ENCODE peak calls at places on chromosome 1, in ten cellular contexts. M, N, L, J, A, S, R, T, I and E are unnamed samples.

GRCh38 chr1:64495878-64496277 is 25.9 kb downstream of the CACHD1 start:
- DNase-seq in M (no peak), N (no peak), L (no peak), J (no peak), A (no peak), S (no peak), R (no peak), T (no peak), I (no peak), E (no peak)

GRCh38 chr1:65066766-65067490 is 81.1 kb upstream of the AK4 start:
- DNase-seq in M (peak), N (peak), L (peak), J (peak), A (peak), S (peak), R (peak), T (peak), I (peak), E (peak)

GRCh38 chr1:19582318-19582717 is 61.8 kb upstream of the NBL1 start:
- DNase-seq in M (peak), N (peak), L (peak), J (no peak), A (no peak), S (peak), R (peak), T (peak), I (no peak), E (no peak)

GRCh38 chr1:45643978-45644377 is 20.1 kb upstream of the CCDC17 start:
- DNase-seq in M (peak), N (no peak), L (no peak), J (no peak), A (no peak), S (no peak), R (no peak), T (no peak), I (no peak), E (no peak)

GRCh38 chr1:178607718-178608408 is 95.0 kb downstream of the TEX35 start:
- DNase-seq in M (no peak), N (peak), L (no peak), J (no peak), A (no peak), S (no peak), R (no peak), T (no peak), I (no peak), E (no peak)

GRCh38 chr1:232722626-232723025 is 82.6 kb upstream of the MAP10 start:
- DNase-seq in M (no peak), N (no peak), L (no peak), J (no peak), A (no peak), S (no peak), R (no peak), T (no peak), I (no peak), E (no peak)

GRCh38 chr1:17759114-17759513 is 4.0 kb downstream of the ACTL8 start:
- DNase-seq in M (peak), N (no peak), L (peak), J (no peak), A (no peak), S (no peak), R (no peak), T (no peak), I (no peak), E (no peak)

GRCh38 chr1:52906135-52906603 is 15.4 kb downstream of the ECHDC2 start:
- DNase-seq in M (no peak), N (no peak), L (no peak), J (no peak), A (no peak), S (no peak), R (no peak), T (no peak), I (no peak), E (no peak)

GRCh38 chr1:21547876-21548275 is 38.7 kb downstream of the ALPL start:
- DNase-seq in M (no peak), N (no peak), L (no peak), J (no peak), A (no peak), S (no peak), R (no peak), T (no peak), I (no peak), E (no peak)

GRCh38 chr1:5847013-5847654 is 145.1 kb downstream of the NPHP4 start:
- DNase-seq in M (peak), N (no peak), L (no peak), J (no peak), A (no peak), S (no peak), R (no peak), T (no peak), I (no peak), E (peak)